ENCODE peak calls at places on chromosomes 7 and 10, in nine cellular contexts. B is IMR-90, U is AG04449, H is neural progenitor cell, P is NCI-H2171 treated with DMSO at 0.1 percent for 48 hours, R is substantia nigra, A is dermis microvascular lymphatic vessel endothelial cell, S is progenitor cell of endocrine pancreas, K is T-cell. L is an unnamed sample.
A peak's percentile ranks its signal among the peaks of the same experiment; 100 is the strongest.

GRCh38 chr7:74175270-74175803 is 1.2 kb downstream of the EIF4H start:
- DNase-seq in S (no peak), A (peak; percentile 41), P (no peak), H (peak; percentile 12), R (no peak), K (no peak), U (no peak), B (no peak), L (no peak)

GRCh38 chr10:119859422-119860258 is 13.0 kb downstream of the MCMBP start:
- DNase-seq in P (peak; percentile 25), A (peak; percentile 70), U (no peak), S (no peak), H (peak; percentile 69), R (no peak), K (no peak), B (peak; percentile 69), L (no peak)

GRCh38 chr7:148699024-148699771 is 495 bp downstream of the CUL1 start:
- DNase-seq in H (peak; percentile 83), R (peak; percentile 70), U (no peak), A (peak; percentile 58), K (peak; percentile 62), P (peak; percentile 42), B (peak; percentile 45), S (peak; percentile 30), L (peak; percentile 36)

GRCh38 chr10:52447931-52448353 is 133.9 kb downstream of the DKK1 start:
- DNase-seq in B (peak; percentile 20), P (no peak), H (no peak), R (no peak), A (no peak), S (no peak), K (no peak), U (no peak), L (no peak)

GRCh38 chr10:30422981-30423654 is 10.9 kb upstream of the MAP3K8 start:
- DNase-seq in B (peak; percentile 86), S (no peak), U (no peak), H (peak; percentile 52), R (no peak), K (no peak), P (no peak), A (peak; percentile 45), L (no peak)

GRCh38 chr7:88111136-88111748 is 108.6 kb downstream of the SRI start:
- DNase-seq in P (peak; percentile 78), H (peak; percentile 40), R (no peak), A (peak; percentile 68), B (peak; percentile 41), S (no peak), U (peak; percentile 7), K (no peak), L (peak; percentile 12)

GRCh38 chr7:140458191-140458590 is 21.1 kb downstream of the MKRN1 start:
- DNase-seq in S (no peak), A (no peak), K (no peak), R (no peak), P (no peak), B (no peak), H (peak; percentile 25), U (no peak), L (no peak)

GRCh38 chr7:105224884-105225651 is 163.7 kb downstream of the SRPK2 start:
- DNase-seq in S (no peak), A (peak; percentile 90), H (no peak), B (peak; percentile 95), U (peak; percentile 76), K (no peak), P (peak; percentile 24), R (no peak), L (peak; percentile 32)

GRCh38 chr7:146773506-146773905 is 656.9 kb downstream of the CNTNAP2 start:
- DNase-seq in K (no peak), A (no peak), P (peak; percentile 94), R (no peak), U (no peak), B (no peak), H (no peak), S (no peak), L (no peak)

GRCh38 chr10:130179640-130180039 is 43.4 kb downstream of the GLRX3 start:
- DNase-seq in P (peak; percentile 56), H (peak; percentile 81), S (no peak), R (no peak), A (peak; percentile 87), K (peak; percentile 27), B (peak; percentile 78), U (peak; percentile 34), L (peak; percentile 41)

GRCh38 chr7:1591396-1591795 is 21.6 kb upstream of the PSMG3 start:
- DNase-seq in H (no peak), S (no peak), U (no peak), P (no peak), K (no peak), B (no peak), R (no peak), A (no peak), L (no peak)

GRCh38 chr7:11767148-11767547 is 64.8 kb downstream of the THSD7A start:
- DNase-seq in R (no peak), B (no peak), H (no peak), U (no peak), A (no peak), K (no peak), S (no peak), P (no peak), L (no peak)

GRCh38 chr7:138556771-138557484 is 96.9 kb downstream of the TRIM24 start:
- DNase-seq in B (no peak), K (no peak), S (no peak), H (no peak), P (no peak), U (no peak), A (peak; percentile 13), R (no peak), L (no peak)

GRCh38 chr7:88399036-88399435 is 92.3 kb upstream of the STEAP4 start:
- DNase-seq in B (no peak), U (no peak), P (no peak), S (no peak), R (no peak), K (no peak), H (peak; percentile 7), A (no peak), L (no peak)

GRCh38 chr10:33193867-33194521 is 140.5 kb downstream of the NRP1 start:
- DNase-seq in U (no peak), P (no peak), H (no peak), S (no peak), R (no peak), K (no peak), A (peak; percentile 31), B (peak; percentile 74), L (no peak)

GRCh38 chr7:134834689-134835462 is 55.4 kb downstream of the CALD1 start:
- DNase-seq in K (no peak), B (peak; percentile 82), R (no peak), S (no peak), H (no peak), A (peak; percentile 81), P (no peak), U (no peak), L (no peak)

GRCh38 chr7:50533849-50534248 is 31.4 kb downstream of the DDC start:
- DNase-seq in H (no peak), B (no peak), A (no peak), S (no peak), K (no peak), R (no peak), U (no peak), P (no peak), L (no peak)

GRCh38 chr10:128254486-128254885 is 128.3 kb upstream of the MKI67 start:
- DNase-seq in R (no peak), H (no peak), U (no peak), B (no peak), P (no peak), K (no peak), A (peak; percentile 55), S (no peak), L (no peak)

GRCh38 chr7:43905209-43905946 is 1.0 kb downstream of the URGCP start:
- DNase-seq in S (no peak), H (no peak), U (no peak), P (no peak), A (no peak), B (no peak), R (no peak), K (no peak), L (peak; percentile 24)

GRCh38 chr10:33117816-33118215 is 159.8 kb upstream of the ITGB1 start:
- DNase-seq in R (no peak), P (no peak), U (no peak), B (no peak), A (no peak), K (peak; percentile 63), S (no peak), H (no peak), L (no peak)

GRCh38 chr7:35437619-35438275 is 183.8 kb upstream of the TBX20 start:
- DNase-seq in K (no peak), S (no peak), P (no peak), U (no peak), B (no peak), H (no peak), R (no peak), A (no peak), L (no peak)

GRCh38 chr7:56033671-56034432 is 17.4 kb downstream of the PSPH start:
- DNase-seq in P (peak; percentile 91), U (no peak), A (peak; percentile 71), S (peak; percentile 64), B (peak; percentile 70), H (peak; percentile 91), R (peak; percentile 10), K (peak; percentile 79), L (no peak)

GRCh38 chr10:110918269-110918632 is 729 bp downstream of the BBIP1 start:
- DNase-seq in H (peak; percentile 98), K (peak; percentile 86), S (no peak), U (peak; percentile 74), R (no peak), B (peak; percentile 94), P (peak; percentile 71), A (peak; percentile 93), L (peak; percentile 66)

GRCh38 chr10:17200035-17200884 is 1.2 kb downstream of the TRDMT1 start:
- DNase-seq in S (no peak), U (no peak), P (no peak), A (peak; percentile 45), K (no peak), R (no peak), B (no peak), H (no peak), L (no peak)

GRCh38 chr7:55019329-55019690 is 493 bp downstream of the EGFR start:
- DNase-seq in K (no peak), A (peak; percentile 43), S (no peak), R (no peak), P (no peak), U (no peak), H (peak; percentile 72), B (no peak), L (peak; percentile 67)

GRCh38 chr7:11557627-11558026 is 274.4 kb downstream of the THSD7A start:
- DNase-seq in H (peak; percentile 83), K (no peak), S (no peak), A (peak; percentile 63), R (no peak), U (no peak), P (no peak), B (no peak), L (no peak)

GRCh38 chr10:28125701-28126100 is 126.8 kb upstream of the ODAD2 start:
- DNase-seq in R (no peak), U (peak; percentile 64), S (no peak), K (no peak), B (peak; percentile 69), H (no peak), A (no peak), P (no peak), L (no peak)

GRCh38 chr7:132785861-132786260 is 209.6 kb upstream of the PLXNA4 start:
- DNase-seq in H (no peak), K (no peak), U (no peak), S (no peak), R (no peak), B (no peak), P (peak; percentile 3), A (no peak), L (no peak)

GRCh38 chr7:149818536-149818840 is 19.7 kb upstream of the ZNF862 start:
- DNase-seq in K (no peak), U (no peak), P (no peak), B (no peak), S (no peak), A (no peak), H (no peak), R (no peak), L (no peak)

GRCh38 chr7:38181111-38181510 is 3.1 kb downstream of the STARD3NL start:
- DNase-seq in U (no peak), S (no peak), A (peak; percentile 53), H (no peak), K (no peak), B (no peak), P (no peak), R (no peak), L (no peak)